ENCODE peak calls at places on chromosomes 12 and 14, in seven cellular contexts. E, M, H, R, X, I and L are unnamed samples.

GRCh38 chr12:91974541-91974940 is 171.1 kb downstream of the BTG1 start:
- DNase-seq in E (no peak), M (peak; percentile 74), H (no peak), R (no peak), X (no peak), I (no peak), L (no peak)

GRCh38 chr14:65098586-65098985 is 3.7 kb downstream of the MAX start:
- DNase-seq in E (no peak), M (peak; percentile 13), H (no peak), R (peak; percentile 35), X (peak; percentile 48), I (no peak), L (no peak)

GRCh38 chr14:102975662-102976061 is 53.2 kb downstream of the AMN start:
- DNase-seq in E (no peak), M (no peak), H (no peak), R (no peak), X (no peak), I (no peak), L (no peak)

GRCh38 chr12:109988903-109989302 is 7.3 kb downstream of the GIT2 start:
- DNase-seq in E (no peak), M (no peak), H (no peak), R (no peak), X (no peak), I (no peak), L (no peak)

GRCh38 chr12:95601091-95601490 is 49.8 kb upstream of the USP44 start:
- DNase-seq in E (no peak), M (no peak), H (no peak), R (no peak), X (no peak), I (no peak), L (no peak)

GRCh38 chr12:78062781-78063180 is 232.1 kb downstream of the NAV3 start:
- DNase-seq in E (peak; percentile 39), M (peak; percentile 84), H (no peak), R (peak; percentile 87), X (peak; percentile 87), I (no peak), L (no peak)

GRCh38 chr14:95439881-95440280 is 76.6 kb downstream of the SYNE3 start:
- DNase-seq in E (no peak), M (no peak), H (no peak), R (no peak), X (no peak), I (no peak), L (no peak)

GRCh38 chr12:124679533-124680371 is 112.3 kb upstream of the NCOR2 start:
- DNase-seq in E (peak; percentile 79), M (no peak), H (no peak), R (no peak), X (no peak), I (no peak), L (no peak)

GRCh38 chr12:57179331-57180086 is 32.1 kb upstream of the LRP1-AS start:
- DNase-seq in E (no peak), M (no peak), H (no peak), R (no peak), X (no peak), I (no peak), L (no peak)

GRCh38 chr14:71478542-71478941 is 453.7 kb upstream of the RGS6 start:
- DNase-seq in E (no peak), M (peak; percentile 71), H (peak; percentile 42), R (peak; percentile 69), X (peak; percentile 93), I (no peak), L (no peak)

GRCh38 chr14:35374273-35374681 is 30.3 kb downstream of the NFKBIA start:
- DNase-seq in E (no peak), M (peak; percentile 94), H (no peak), R (peak; percentile 99), X (peak; percentile 99), I (peak; percentile 87), L (no peak)

GRCh38 chr12:114450019-114450418 is 44.1 kb upstream of the TBX5 start:
- DNase-seq in E (no peak), M (no peak), H (no peak), R (no peak), X (no peak), I (no peak), L (no peak)

GRCh38 chr12:24172773-24173447 is 223.4 kb upstream of the SOX5 start:
- DNase-seq in E (no peak), M (no peak), H (no peak), R (no peak), X (no peak), I (no peak), L (no peak)

GRCh38 chr14:25090716-25091454 is 40.9 kb upstream of the STXBP6 start:
- DNase-seq in E (no peak), M (peak; percentile 86), H (no peak), R (peak; percentile 67), X (peak; percentile 58), I (no peak), L (no peak)

GRCh38 chr12:3552726-3553045 is 61.7 kb downstream of the PRMT8 start:
- DNase-seq in E (no peak), M (no peak), H (no peak), R (no peak), X (no peak), I (no peak), L (peak; percentile 56)

GRCh38 chr14:22614240-22614799 is 16.2 kb downstream of the ABHD4 start:
- DNase-seq in E (no peak), M (peak; percentile 98), H (no peak), R (peak; percentile 91), X (peak; percentile 94), I (no peak), L (no peak)

GRCh38 chr12:2652401-2653081 is 142.2 kb upstream of the FKBP4 start:
- DNase-seq in E (no peak), M (no peak), H (no peak), R (no peak), X (no peak), I (no peak), L (no peak)

GRCh38 chr14:90811641-90812040 is 4.6 kb downstream of the TTC7B start:
- DNase-seq in E (no peak), M (no peak), H (no peak), R (no peak), X (no peak), I (no peak), L (no peak)

GRCh38 chr14:59454131-59454530 is 11.0 kb downstream of the GPR135 start:
- DNase-seq in E (no peak), M (peak; percentile 98), H (no peak), R (peak; percentile 97), X (peak; percentile 98), I (no peak), L (no peak)

GRCh38 chr12:50203691-50204090 is 36.5 kb upstream of the CERS5 start:
- DNase-seq in E (no peak), M (no peak), H (no peak), R (no peak), X (no peak), I (no peak), L (no peak)

GRCh38 chr14:101351769-101352168 is 209.5 kb upstream of the DIO3 start:
- DNase-seq in E (no peak), M (no peak), H (no peak), R (no peak), X (no peak), I (no peak), L (peak; percentile 34)

GRCh38 chr12:20370001-20370381 is 1.7 kb downstream of the PDE3A start:
- DNase-seq in E (no peak), M (peak; percentile 36), H (no peak), R (peak; percentile 34), X (peak; percentile 45), I (no peak), L (no peak)

GRCh38 chr14:20986811-20987210 is 3.0 kb upstream of the METTL17 start:
- DNase-seq in E (no peak), M (peak; percentile 97), H (no peak), R (peak; percentile 95), X (peak; percentile 95), I (peak; percentile 59), L (no peak)

GRCh38 chr14:53791116-53791515 is 165.5 kb downstream of the BMP4 start:
- DNase-seq in E (no peak), M (no peak), H (no peak), R (no peak), X (no peak), I (no peak), L (no peak)

GRCh38 chr14:53793790-53794560 is 162.7 kb downstream of the BMP4 start:
- DNase-seq in E (no peak), M (peak; percentile 43), H (no peak), R (peak; percentile 41), X (peak; percentile 72), I (peak; percentile 54), L (no peak)

GRCh38 chr14:53796734-53797133 is 159.9 kb downstream of the BMP4 start:
- DNase-seq in E (no peak), M (no peak), H (no peak), R (no peak), X (no peak), I (no peak), L (no peak)

GRCh38 chr14:53792909-53793308 is 163.7 kb downstream of the BMP4 start:
- DNase-seq in E (no peak), M (no peak), H (no peak), R (no peak), X (no peak), I (no peak), L (no peak)
- TF ChIP-seq CTCF in E (no peak), M (no peak), H (no peak), R (peak; percentile 9), X (peak; percentile 10), I (no peak), L (no peak)

GRCh38 chr14:39731912-39732311 is 299.7 kb upstream of the FBXO33 start:
- DNase-seq in E (no peak), M (no peak), H (peak; percentile 38), R (no peak), X (no peak), I (no peak), L (no peak)
- TF ChIP-seq CTCF in E (no peak), M (no peak), H (peak; percentile 28), R (no peak), X (no peak), I (no peak), L (peak; percentile 34)

GRCh38 chr12:115466076-115466475 is 782.1 kb upstream of the TBX3 start:
- DNase-seq in E (no peak), M (peak; percentile 13), H (no peak), R (peak; percentile 6), X (no peak), I (no peak), L (no peak)

GRCh38 chr12:115470526-115470925 is 786.6 kb upstream of the TBX3 start:
- DNase-seq in E (no peak), M (no peak), H (no peak), R (no peak), X (no peak), I (no peak), L (no peak)

GRCh38 chr12:115470977-115471376 is 787.0 kb upstream of the TBX3 start:
- DNase-seq in E (no peak), M (no peak), H (no peak), R (no peak), X (no peak), I (no peak), L (no peak)

GRCh38 chr12:115467531-115467930 is 783.6 kb upstream of the TBX3 start:
- DNase-seq in E (no peak), M (peak; percentile 17), H (no peak), R (no peak), X (peak; percentile 20), I (no peak), L (no peak)

GRCh38 chr12:115468087-115468510 is 784.1 kb upstream of the TBX3 start:
- DNase-seq in E (no peak), M (peak; percentile 33), H (no peak), R (peak; percentile 54), X (peak; percentile 10), I (no peak), L (no peak)
- TF ChIP-seq CTCF in E (no peak), M (peak; percentile 14), H (no peak), R (peak; percentile 52), X (peak; percentile 16), I (no peak), L (no peak)

GRCh38 chr12:98591209-98591608 is 2.3 kb upstream of the SLC25A3 start:
- DNase-seq in E (no peak), M (no peak), H (no peak), R (peak; percentile 34), X (no peak), I (no peak), L (no peak)
- TF ChIP-seq CTCF in E (no peak), M (no peak), H (no peak), R (no peak), X (no peak), I (no peak), L (no peak)